ENCODE peak calls at places on chromosomes 2 and 18, in four cellular contexts. One of them, this sample, is unnamed.
A peak's percentile ranks its signal among the peaks of the same experiment; 100 is the strongest.

GRCh38 chr2:23435250-23436035 is 50.5 kb downstream of the KLHL29 start:
- DNase-seq in CD4-positive, CD25-positive, alpha-beta regulatory T cell: no peak
- DNase-seq in right cardiac atrium: no peak
- DNase-seq in MCF 10A: no peak
- DNase-seq in this sample: no peak

GRCh38 chr2:75548036-75548573 is 12.6 kb downstream of the EVA1A start:
- DNase-seq in CD4-positive, CD25-positive, alpha-beta regulatory T cell: no peak
- DNase-seq in right cardiac atrium: peak; percentile 55
- DNase-seq in MCF 10A: peak; percentile 20
- DNase-seq in this sample: no peak

GRCh38 chr2:134405641-134406081 is 151.8 kb downstream of the MGAT5 start:
- DNase-seq in CD4-positive, CD25-positive, alpha-beta regulatory T cell: no peak
- DNase-seq in right cardiac atrium: no peak
- DNase-seq in MCF 10A: peak; percentile 61
- DNase-seq in this sample: peak; percentile 77

GRCh38 chr2:238166391-238167343 is 7.9 kb downstream of the ERFE start:
- DNase-seq in CD4-positive, CD25-positive, alpha-beta regulatory T cell: no peak
- DNase-seq in right cardiac atrium: peak; percentile 36
- DNase-seq in MCF 10A: no peak
- DNase-seq in this sample: no peak

GRCh38 chr2:186477782-186478181 is 8.3 kb upstream of the ZC3H15 start:
- DNase-seq in CD4-positive, CD25-positive, alpha-beta regulatory T cell: no peak
- DNase-seq in right cardiac atrium: no peak
- DNase-seq in MCF 10A: no peak
- DNase-seq in this sample: no peak

GRCh38 chr2:234621120-234621519 is 124.2 kb upstream of the ARL4C start:
- DNase-seq in CD4-positive, CD25-positive, alpha-beta regulatory T cell: no peak
- DNase-seq in right cardiac atrium: no peak
- DNase-seq in MCF 10A: no peak
- DNase-seq in this sample: no peak

GRCh38 chr2:47727956-47728355 is 55.0 kb upstream of the MSH6 start:
- DNase-seq in CD4-positive, CD25-positive, alpha-beta regulatory T cell: no peak
- DNase-seq in right cardiac atrium: no peak
- DNase-seq in MCF 10A: no peak
- DNase-seq in this sample: no peak

GRCh38 chr2:85750509-85751299 is 3.1 kb upstream of the ATOH8 start:
- DNase-seq in CD4-positive, CD25-positive, alpha-beta regulatory T cell: no peak
- DNase-seq in right cardiac atrium: peak; percentile 90
- DNase-seq in MCF 10A: peak; percentile 73
- DNase-seq in this sample: no peak

GRCh38 chr2:40844353-40845277 is 392.7 kb upstream of the SLC8A1 start:
- DNase-seq in CD4-positive, CD25-positive, alpha-beta regulatory T cell: no peak
- DNase-seq in right cardiac atrium: no peak
- DNase-seq in MCF 10A: peak; percentile 60
- DNase-seq in this sample: no peak

GRCh38 chr2:24489942-24490673 is 946 bp upstream of the NCOA1 start:
- DNase-seq in CD4-positive, CD25-positive, alpha-beta regulatory T cell: no peak
- DNase-seq in right cardiac atrium: peak; percentile 33
- DNase-seq in MCF 10A: peak; percentile 83
- DNase-seq in this sample: no peak

GRCh38 chr18:33097126-33097525 is 324.3 kb upstream of the KLHL14 start:
- DNase-seq in CD4-positive, CD25-positive, alpha-beta regulatory T cell: no peak
- DNase-seq in right cardiac atrium: no peak
- DNase-seq in MCF 10A: no peak
- DNase-seq in this sample: no peak

GRCh38 chr2:143553261-143553660 is 424.0 kb downstream of the ARHGAP15 start:
- DNase-seq in CD4-positive, CD25-positive, alpha-beta regulatory T cell: no peak
- DNase-seq in right cardiac atrium: no peak
- DNase-seq in MCF 10A: no peak
- DNase-seq in this sample: no peak

GRCh38 chr2:12177052-12177994 is 430.9 kb downstream of the LPIN1 start:
- DNase-seq in CD4-positive, CD25-positive, alpha-beta regulatory T cell: no peak
- DNase-seq in right cardiac atrium: peak; percentile 68
- DNase-seq in MCF 10A: peak; percentile 51
- DNase-seq in this sample: peak; percentile 50

GRCh38 chr2:230849633-230850357 is 14.9 kb upstream of the ITM2C start:
- DNase-seq in CD4-positive, CD25-positive, alpha-beta regulatory T cell: peak; percentile 50
- DNase-seq in right cardiac atrium: peak; percentile 78
- DNase-seq in MCF 10A: peak; percentile 55
- DNase-seq in this sample: no peak